ENCODE peak calls at places on chromosomes 3 and 15, in five cellular contexts. E, I, H, O and B are unnamed samples. For H3K27me3, the result is how much of the 10 kb centered on the place peaks cover.

GRCh38 chr15:82063055-82063454 is 17.2 kb upstream of the MEX3B start:
- DNase-seq in E (no peak), I (no peak), H (no peak), O (no peak), B (no peak)

GRCh38 chr15:32952062-32952461 is 234.3 kb downstream of the GREM1 start:
- DNase-seq in E (no peak), I (no peak), H (no peak), O (no peak), B (no peak)

GRCh38 chr3:177733936-177734335 is 536.7 kb upstream of the TBL1XR1 start:
- DNase-seq in E (no peak), I (no peak), H (no peak), O (no peak), B (no peak)

GRCh38 chr3:186451371-186451770 is 89.3 kb upstream of the DGKG start:
- DNase-seq in E (no peak), I (no peak), H (no peak), O (no peak), B (no peak)

GRCh38 chr3:16761576-16761975 is 123.2 kb upstream of the PLCL2 start:
- DNase-seq in E (no peak), I (no peak), H (no peak), O (no peak), B (no peak)

GRCh38 chr3:134104031-134104430 is 74.3 kb upstream of the SLCO2A1 start:
- DNase-seq in E (no peak), I (no peak), H (peak), O (no peak), B (no peak)

GRCh38 chr3:183285828-183286457 is 32.9 kb downstream of the B3GNT5 start:
- DNase-seq in E (peak), I (peak), H (peak), O (peak), B (peak)

GRCh38 chr3:68162644-68163043 is 508.2 kb upstream of the SUCLG2 start:
- DNase-seq in E (no peak), I (no peak), H (no peak), O (no peak), B (no peak)

GRCh38 chr15:60803059-60803458 is 324.1 kb upstream of the ICE2 start:
- DNase-seq in E (no peak), I (no peak), H (no peak), O (no peak), B (no peak)

GRCh38 chr3:183085634-183086390 is 13.5 kb downstream of the MCCC1 start:
- DNase-seq in E (no peak), I (no peak), H (peak), O (no peak), B (no peak)

GRCh38 chr15:71153823-71154524 is 38.7 kb downstream of the THSD4 start:
- DNase-seq in E (no peak), I (no peak), H (peak), O (no peak), B (no peak)

GRCh38 chr15:51796777-51797474 is 32.5 kb upstream of the TMOD3 start:
- DNase-seq in E (no peak), I (no peak), H (no peak), O (no peak), B (no peak)

GRCh38 chr3:159604151-159604581 is 384.5 kb upstream of the IL12A start:
- DNase-seq in E (no peak), I (no peak), H (peak), O (peak), B (no peak)

GRCh38 chr15:38002883-38003477 is 68.5 kb downstream of the TMCO5A start:
- DNase-seq in E (peak), I (no peak), H (peak), O (peak), B (peak)

GRCh38 chr3:101615525-101615924 is 41.5 kb downstream of the PCNP start:
- DNase-seq in E (no peak), I (no peak), H (no peak), O (no peak), B (no peak)

GRCh38 chr3:21942328-21942727 is 191.3 kb upstream of the ZNF385D start:
- DNase-seq in E (no peak), I (no peak), H (peak), O (no peak), B (no peak)

GRCh38 chr3:45988100-45988761 is 7.4 kb downstream of the FYCO1 start:
- DNase-seq in E (no peak), I (no peak), H (peak), O (peak), B (no peak)

GRCh38 chr3:150691414-150692040 is 12.2 kb downstream of the ERICH6 start:
- DNase-seq in E (no peak), I (no peak), H (no peak), O (no peak), B (no peak)

GRCh38 chr15:91135201-91136130 is 35.4 kb downstream of the SV2B start:
- DNase-seq in E (no peak), I (no peak), H (no peak), O (no peak), B (peak)

DNA sequence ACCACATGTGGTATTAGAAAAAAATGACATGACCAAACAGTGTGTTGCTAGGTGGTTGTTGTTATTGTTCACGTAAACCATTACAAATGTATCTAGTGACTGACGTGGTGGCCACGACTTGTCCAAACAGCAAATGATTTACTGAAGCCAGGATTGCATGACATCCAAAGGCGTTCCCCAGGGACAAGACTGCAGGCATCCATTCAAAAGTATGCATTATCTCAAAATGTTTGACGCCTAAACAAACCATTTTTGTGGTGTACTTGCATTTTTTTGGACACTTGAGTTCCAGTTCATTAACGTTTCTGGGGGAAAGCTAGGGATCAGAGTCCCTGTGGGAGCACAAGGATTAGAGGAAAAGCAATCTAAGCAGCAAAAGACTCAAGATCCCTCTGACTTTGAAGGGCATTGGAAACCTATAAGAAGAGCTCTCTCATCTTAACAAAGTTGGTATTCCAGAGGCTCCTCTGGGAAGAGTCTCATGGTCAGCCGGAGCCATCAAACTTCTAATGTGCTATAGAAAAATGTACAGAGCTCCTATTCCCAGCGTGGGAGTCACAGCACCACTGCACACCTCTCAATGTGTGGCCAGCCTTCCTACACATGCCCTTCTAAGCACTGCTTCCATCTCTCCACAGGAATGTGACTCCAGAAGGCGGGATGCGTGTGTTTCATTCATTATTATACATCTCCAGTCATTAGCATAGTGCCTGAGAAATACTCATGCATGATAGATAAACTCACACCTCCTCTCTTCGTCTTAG is 62.9 kb downstream of the FBN1 start:
- DNase-seq in E (no peak), I (no peak), H (peak), O (no peak), B (no peak)
- H3K4me3 ChIP-seq in E (no peak), I (no peak), H (no peak), O (no peak), B (no peak)

GRCh38 chr3:72924055-72924454 is 36.2 kb downstream of the GXYLT2 start:
- DNase-seq in E (no peak), I (no peak), H (no peak), O (no peak), B (no peak)
- TF ChIP-seq CTCF in E (peak), I (no peak), H (peak), O (no peak), B (peak)

GRCh38 chr3:6861331-6861988 is 545 bp downstream of the GRM7 start:
- DNase-seq in E (no peak), I (no peak), H (no peak), O (no peak), B (no peak)
- H3K27me3 ChIP-seq in E (under half), I (under half), H (half or more), O (under half), B (under half)

DNA sequence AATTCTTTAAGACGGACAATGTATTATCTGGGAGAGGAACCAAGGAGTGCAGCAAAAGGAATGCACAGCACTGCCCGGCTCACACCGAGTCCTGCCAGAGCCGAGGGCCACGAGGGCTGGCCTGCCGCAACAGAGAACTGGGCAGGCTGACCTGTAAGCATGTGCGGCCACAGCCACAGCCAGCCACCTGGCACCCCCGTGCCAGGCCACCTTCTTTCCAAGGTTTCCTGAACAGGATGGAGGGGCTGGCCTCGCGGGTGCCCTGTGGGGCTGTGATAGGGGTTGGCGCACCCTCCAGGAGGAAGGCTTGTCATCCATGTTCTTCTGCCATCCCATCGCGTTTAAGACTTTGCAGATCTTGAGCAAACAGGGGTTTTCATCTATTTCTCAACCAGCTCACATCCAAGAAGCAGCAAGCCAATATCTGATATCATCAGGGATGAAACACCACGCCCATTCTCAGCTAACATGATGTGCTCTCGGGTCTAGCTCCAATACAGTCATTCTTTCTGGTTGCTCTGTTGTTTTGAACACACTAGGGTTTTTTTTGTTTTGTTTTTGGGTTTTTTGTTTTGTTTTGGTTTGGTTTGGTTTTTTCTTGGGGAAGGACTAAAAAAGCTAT is 10.2 kb downstream of the CA12 start:
- DNase-seq in E (no peak), I (no peak), H (peak), O (no peak), B (no peak)
- H3K4me3 ChIP-seq in E (no peak), I (no peak), H (no peak), O (no peak), B (no peak)

DNA sequence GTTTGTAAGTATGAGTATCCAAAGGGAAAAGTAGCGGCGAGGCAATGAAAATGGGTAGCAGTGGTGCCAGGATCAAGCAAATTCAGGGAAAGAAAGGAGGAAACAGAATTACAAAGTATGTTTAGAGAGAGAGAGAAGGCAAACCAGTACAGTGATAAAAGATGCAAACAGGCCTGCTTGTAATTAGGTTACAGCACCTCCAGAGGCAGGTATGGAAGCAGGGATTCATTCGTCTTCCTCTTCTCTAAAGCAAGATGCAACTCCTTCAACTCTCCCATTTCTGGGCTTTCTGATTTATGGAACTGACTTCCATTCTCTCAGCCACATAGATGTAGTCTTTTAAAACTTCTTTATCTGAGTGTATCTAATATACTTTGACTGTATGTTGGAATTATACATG is 68.0 kb downstream of the CRYBG3 start:
- DNase-seq in E (no peak), I (no peak), H (no peak), O (no peak), B (no peak)
- TF ChIP-seq CTCF in E (no peak), I (no peak), H (no peak), O (no peak), B (no peak)